ENCODE peak calls at places on chromosomes 16 and 17, in five cellular contexts. W is NCI-H1092, H is AG08395, N is A549, U is iPS DF 6.9. K is an unnamed sample.

GRCh38 chr16:25110392-25110947 is 1.1 kb upstream of the LCMT1 start:
- DNase-seq in W (no peak), H (no peak), N (no peak), U (no peak), K (no peak)

GRCh38 chr17:34620458-34620857 is 41.1 kb downstream of the TMEM132E start:
- DNase-seq in W (no peak), H (no peak), N (no peak), U (no peak), K (peak; percentile 94)

GRCh38 chr16:64826374-64826773 is 295.5 kb downstream of the CDH11 start:
- DNase-seq in W (no peak), H (no peak), N (no peak), U (no peak), K (no peak)

GRCh38 chr16:57357330-57358151 is 1.0 kb upstream of the CCL22 start:
- DNase-seq in W (no peak), H (no peak), N (no peak), U (no peak), K (no peak)

GRCh38 chr17:3958200-3958599 is 6.0 kb downstream of the ATP2A3 start:
- DNase-seq in W (no peak), H (no peak), N (no peak), U (no peak), K (no peak)

GRCh38 chr17:8664426-8665105 is 34.0 kb upstream of the MYH10 start:
- DNase-seq in W (no peak), H (no peak), N (no peak), U (no peak), K (peak; percentile 69)

GRCh38 chr17:1871743-1872142 is 41.9 kb downstream of the RPA1 start:
- DNase-seq in W (no peak), H (no peak), N (no peak), U (no peak), K (no peak)

GRCh38 chr16:77820340-77820739 is 32.0 kb downstream of the VAT1L start:
- DNase-seq in W (no peak), H (no peak), N (no peak), U (no peak), K (no peak)

GRCh38 chr17:28240688-28241340 is 78.2 kb upstream of the TMEM97 start:
- DNase-seq in W (no peak), H (no peak), N (no peak), U (no peak), K (peak; percentile 87)

GRCh38 chr17:52536466-52536865 is 378.0 kb upstream of the CA10 start:
- DNase-seq in W (no peak), H (no peak), N (no peak), U (no peak), K (no peak)

GRCh38 chr16:65278874-65279273 is 157.0 kb upstream of the CDH11 start:
- DNase-seq in W (no peak), H (no peak), N (no peak), U (no peak), K (no peak)

GRCh38 chr17:68462381-68463210 is 5.3 kb upstream of the WIPI1 start:
- DNase-seq in W (peak; percentile 84), H (peak; percentile 76), N (peak; percentile 84), U (peak; percentile 79), K (peak; percentile 92)

GRCh38 chr17:27529230-27529796 is 73.1 kb downstream of the KSR1 start:
- DNase-seq in W (no peak), H (no peak), N (no peak), U (no peak), K (no peak)

GRCh38 chr16:56662357-56663354 is 4.9 kb downstream of the MT1F start:
- DNase-seq in W (no peak), H (no peak), N (no peak), U (no peak), K (no peak)

GRCh38 chr17:44556114-44556853 is 1.0 kb upstream of the FZD2 start:
- DNase-seq in W (no peak), H (peak; percentile 70), N (peak; percentile 84), U (no peak), K (peak; percentile 31)

GRCh38 chr16:67055712-67056487 is 27.0 kb downstream of the CBFB start:
- DNase-seq in W (no peak), H (peak; percentile 94), N (peak; percentile 36), U (no peak), K (peak; percentile 74)

GRCh38 chr17:8965394-8966168 is at the start of gene PIK3R5:
- DNase-seq in W (no peak), H (no peak), N (no peak), U (peak; percentile 45), K (peak; percentile 54)

GRCh38 chr16:2983706-2984136 is 3.5 kb upstream of the PKMYT1 start:
- DNase-seq in W (peak; percentile 64), H (peak; percentile 95), N (peak; percentile 91), U (no peak), K (peak; percentile 93)